ENCODE peak calls at places on chromosomes 5 and 9, in six cellular contexts. V is GM12865, Z is neural progenitor cell, W is GM23338, I is tibial artery, X is cardiac fibroblast. Q is an unnamed sample.

GRCh38 chr9:3513265-3513818 is 12.5 kb downstream of the RFX3 start:
- DNase-seq in X (no peak), I (no peak), V (no peak), Z (no peak), W (no peak), Q (no peak)

GRCh38 chr5:90201923-90202322 is 207.6 kb downstream of the CETN3 start:
- DNase-seq in V (no peak), W (no peak), I (no peak), Z (no peak), X (peak), Q (no peak)

GRCh38 chr9:121718063-121718462 is 66.6 kb downstream of the DAB2IP start:
- DNase-seq in W (no peak), V (no peak), I (no peak), X (no peak), Z (peak), Q (no peak)

GRCh38 chr9:122371851-122372250 is 1.0 kb downstream of the PTGS1 start:
- DNase-seq in Z (no peak), I (no peak), W (no peak), V (no peak), X (no peak), Q (no peak)

GRCh38 chr9:128523199-128523925 is 18.8 kb downstream of the GLE1 start:
- DNase-seq in W (peak), X (peak), V (no peak), Z (peak), I (no peak), Q (no peak)

GRCh38 chr9:33752130-33752637 is 43.2 kb upstream of the PRSS3 start:
- DNase-seq in I (no peak), W (no peak), V (no peak), X (no peak), Z (no peak), Q (no peak)

GRCh38 chr5:73136277-73136606 is 15.9 kb downstream of the TMEM171 start:
- DNase-seq in W (peak), V (no peak), I (no peak), X (peak), Z (no peak), Q (no peak)

GRCh38 chr5:153523196-153523595 is 32.7 kb downstream of the GRIA1 start:
- DNase-seq in V (no peak), Z (no peak), X (peak), W (no peak), I (no peak), Q (no peak)

GRCh38 chr5:14440598-14441401 is 140.8 kb upstream of the OTULINL start:
- DNase-seq in Z (peak), W (no peak), X (peak), I (peak), V (no peak), Q (no peak)

GRCh38 chr5:116542619-116543018 is 32.0 kb downstream of the SEMA6A start:
- DNase-seq in V (no peak), W (no peak), X (no peak), Z (no peak), I (no peak), Q (no peak)

GRCh38 chr9:4642351-4642750 is 19.7 kb upstream of the PLPP6 start:
- DNase-seq in I (no peak), V (no peak), W (no peak), Z (no peak), X (no peak), Q (no peak)

GRCh38 chr9:4638968-4639367 is 23.1 kb upstream of the PLPP6 start:
- DNase-seq in I (no peak), W (peak), Z (no peak), X (no peak), V (no peak), Q (no peak)

GRCh38 chr9:4639420-4639819 is 22.7 kb upstream of the PLPP6 start:
- DNase-seq in V (no peak), Z (no peak), X (peak), W (no peak), I (no peak), Q (no peak)

DNA sequence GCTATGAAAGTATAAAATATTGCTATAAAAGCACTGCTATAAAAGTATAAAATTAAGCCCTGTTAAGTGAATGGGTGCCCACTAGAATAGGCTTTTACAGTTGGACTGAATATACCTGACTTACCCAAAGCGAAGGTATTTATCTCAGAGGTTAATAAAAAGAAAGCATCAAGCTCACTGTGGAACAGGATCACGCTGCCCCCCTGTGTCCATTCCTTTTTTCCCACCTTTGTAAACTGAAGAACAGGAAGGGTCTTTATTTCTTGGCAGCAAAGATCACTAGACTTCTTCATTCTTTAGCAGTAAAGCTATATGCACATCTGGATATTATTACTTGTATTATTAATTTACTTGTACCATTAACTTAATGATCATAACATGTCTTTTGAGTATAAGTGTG is 22.1 kb upstream of the PLPP6 start:
- DNase-seq in I (no peak), Z (peak), V (peak), W (peak), X (peak), Q (peak)
- TF ChIP-seq CTCF in I (peak), Z (peak), V (peak), W (peak), X (peak), Q (no peak)

GRCh38 chr5:141354900-141355469 is at the start of gene PCDHGA4:
- DNase-seq in V (no peak), I (no peak), Z (no peak), X (peak), W (peak), Q (no peak)
- TF ChIP-seq CTCF in V (peak), I (no peak), Z (peak), X (peak), W (peak), Q (peak)

DNA sequence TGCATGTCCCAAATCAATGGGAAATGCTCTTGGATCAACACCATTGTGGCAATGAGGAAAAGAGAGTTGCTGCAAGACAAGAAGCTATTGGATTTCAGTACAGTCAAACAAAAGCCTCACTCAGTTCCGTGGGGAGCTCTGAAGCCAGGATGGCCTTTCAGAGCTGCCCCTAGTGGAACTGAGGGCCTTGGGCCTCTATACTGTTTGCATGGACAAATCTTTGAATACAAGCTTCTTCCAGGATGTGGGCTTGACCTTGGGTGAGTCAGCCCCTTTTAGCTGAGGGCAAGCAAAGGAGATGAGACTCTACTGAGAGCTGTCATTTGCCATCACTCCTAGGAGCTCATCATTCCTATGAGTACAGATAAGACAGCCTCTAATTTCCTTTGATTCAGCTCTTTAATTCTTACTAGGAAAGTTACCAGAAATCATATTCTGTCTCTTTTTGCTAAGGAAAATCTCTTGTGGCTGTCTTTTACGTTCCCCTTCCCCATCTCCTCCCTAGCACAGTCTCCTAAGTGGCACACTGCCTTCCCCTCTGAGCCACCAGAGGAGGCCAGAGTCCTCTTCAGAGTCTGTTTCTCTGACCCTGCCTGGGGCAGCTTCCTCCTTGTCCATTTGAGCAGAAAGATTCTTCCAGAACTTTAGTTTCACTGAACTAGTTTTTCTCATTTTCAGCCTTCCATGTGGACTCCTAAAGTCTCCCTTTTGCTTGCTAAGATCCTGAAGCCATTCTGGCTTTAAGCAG is 168.8 kb upstream of the POC5 start:
- DNase-seq in Z (peak), I (no peak), V (peak), W (peak), X (no peak), Q (peak)
- TF ChIP-seq CTCF in Z (peak), I (no peak), V (peak), W (peak), X (no peak), Q (peak)

DNA sequence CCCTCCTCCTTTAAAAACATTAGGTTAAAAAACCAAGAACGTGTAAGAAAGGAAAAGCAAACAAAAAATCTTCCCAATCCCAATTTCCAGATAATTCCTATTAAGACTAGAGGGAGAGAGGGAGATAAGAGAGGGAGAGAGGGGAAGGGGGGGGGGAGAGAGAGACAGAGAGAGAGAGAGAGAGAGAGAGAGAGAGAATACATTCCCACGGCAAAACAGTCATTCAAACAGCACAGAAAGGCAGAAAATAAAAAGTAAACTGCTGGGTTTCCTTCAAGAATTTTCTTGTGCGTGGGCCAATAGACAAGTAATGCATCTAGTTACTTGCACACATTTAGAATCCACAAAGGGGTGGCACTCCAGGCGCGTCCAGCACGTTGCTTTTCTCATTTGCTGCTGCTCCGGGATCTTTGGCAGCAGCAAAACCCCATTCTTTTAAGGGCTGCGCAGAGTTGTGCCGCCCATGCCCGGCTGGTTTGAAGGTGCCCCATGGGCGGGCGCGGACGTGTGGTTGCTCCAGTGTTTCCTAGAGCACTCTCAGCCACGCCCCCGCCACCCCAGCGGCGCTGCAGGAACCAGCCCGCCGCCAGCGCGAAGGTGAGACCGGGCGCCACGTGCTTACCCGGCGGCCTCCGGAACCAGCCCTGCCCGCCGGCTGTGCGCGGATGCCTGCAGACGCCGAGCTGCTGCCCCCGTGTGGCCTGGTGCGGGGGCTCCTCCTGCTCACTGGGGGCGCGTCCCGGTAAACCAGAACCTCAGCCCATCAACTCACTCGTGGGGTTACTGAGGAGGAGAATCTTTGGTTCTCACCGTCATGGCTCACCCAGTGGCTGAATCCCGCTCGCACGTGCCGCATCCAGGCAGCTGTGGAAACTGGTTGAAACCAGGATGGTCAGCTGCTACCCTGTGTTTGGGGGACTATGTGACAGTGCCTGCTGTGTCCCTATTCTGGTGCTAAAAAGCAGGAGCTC is 44.6 kb downstream of the STC2 start:
- DNase-seq in W (peak), I (peak), X (peak), V (peak), Z (peak), Q (peak)
- TF ChIP-seq CTCF in W (peak), I (peak), X (peak), V (peak), Z (peak), Q (peak)

DNA sequence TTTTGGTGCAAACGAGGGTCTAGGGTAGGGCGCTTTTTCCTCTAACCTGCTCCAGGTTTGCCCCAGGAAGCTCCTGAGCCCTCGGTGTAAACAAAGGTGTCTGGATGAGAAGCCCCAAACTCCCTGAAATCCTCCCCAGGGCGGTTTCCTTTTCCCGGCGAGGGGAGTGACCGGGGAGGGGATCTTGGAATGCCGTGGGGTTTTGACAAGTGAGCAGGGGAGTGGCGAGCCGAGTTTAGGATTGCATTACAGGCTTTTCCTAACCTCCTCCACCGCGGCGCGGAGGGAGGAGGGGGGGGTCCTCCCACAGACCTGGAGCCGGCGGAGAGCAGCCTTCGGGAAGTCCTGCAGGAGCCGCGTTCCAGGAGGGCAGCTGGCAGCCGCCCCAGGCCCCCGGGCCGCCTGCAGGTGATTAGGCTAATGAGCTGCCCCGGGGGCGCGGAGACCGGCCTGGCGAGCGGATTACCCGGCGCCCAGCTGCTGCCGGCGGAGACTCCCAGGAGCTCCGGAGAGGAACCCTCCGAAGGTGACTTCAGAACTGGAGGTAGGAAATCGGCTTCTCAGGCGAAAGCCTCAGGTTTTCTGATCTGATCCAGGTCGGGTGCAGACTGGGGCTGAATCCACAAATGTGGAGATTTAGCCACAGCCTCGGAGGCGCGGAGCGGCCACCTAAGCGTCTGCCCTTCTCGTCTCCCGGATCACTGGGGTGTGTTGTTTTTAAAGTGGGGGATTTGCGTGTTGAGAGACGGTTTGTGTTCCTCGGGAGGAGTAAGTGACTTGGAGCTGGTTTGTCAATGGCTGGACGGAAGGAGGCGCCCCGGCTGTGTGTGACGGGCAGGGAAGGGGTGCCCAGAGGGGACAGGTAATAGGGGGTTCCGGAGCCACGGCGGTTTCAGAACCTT is 215.9 kb downstream of the PDZD2 start:
- DNase-seq in W (peak), V (no peak), I (no peak), X (peak), Z (peak), Q (no peak)
- TF ChIP-seq CTCF in W (peak), V (no peak), I (no peak), X (peak), Z (peak), Q (no peak)

GRCh38 chr5:174312270-174312617 is 266.7 kb downstream of the NSG2 start:
- DNase-seq in V (no peak), I (no peak), X (no peak), Z (no peak), W (no peak), Q (no peak)
- TF ChIP-seq CTCF in V (no peak), I (no peak), X (no peak), Z (no peak), W (no peak), Q (no peak)

GRCh38 chr9:133063500-133064231 is 1.9 kb downstream of the CEL start:
- DNase-seq in X (no peak), Z (no peak), I (no peak), W (no peak), V (no peak), Q (no peak)
- TF ChIP-seq CTCF in X (no peak), Z (no peak), I (no peak), W (no peak), V (no peak), Q (no peak)

DNA sequence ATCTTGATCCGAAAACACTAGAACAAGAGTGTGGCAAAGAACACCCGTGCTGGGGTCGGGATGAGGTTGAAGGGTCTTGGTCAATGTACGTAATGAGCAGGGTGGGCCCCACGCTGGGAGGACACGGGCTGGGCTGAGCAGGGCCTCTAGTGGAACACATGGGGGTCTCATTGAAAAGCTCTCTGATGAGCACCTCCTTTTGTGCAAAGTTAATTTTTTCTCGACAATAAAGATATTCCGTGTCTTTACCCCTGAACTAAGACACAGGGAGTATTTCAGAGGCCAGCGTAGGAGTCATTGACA is 8.0 kb downstream of the UCK1 start:
- DNase-seq in X (no peak), Z (no peak), V (no peak), W (no peak), I (no peak), Q (no peak)
- TF ChIP-seq CTCF in X (no peak), Z (no peak), V (no peak), W (no peak), I (no peak), Q (no peak)